ENCODE peak calls at places on chromosomes 11 and 22, in four cellular contexts. One of them, this sample, is unnamed.

GRCh38 chr22:20239063-20239950 is 28.8 kb downstream of the RTN4R start:
- DNase-seq in IMR-90: peak; percentile 17
- DNase-seq in HCT116: no peak
- DNase-seq in adrenal gland: no peak
- DNase-seq in this sample: no peak

GRCh38 chr11:77207618-77208313 is 79.7 kb downstream of the MYO7A start:
- DNase-seq in IMR-90: no peak
- DNase-seq in HCT116: no peak
- DNase-seq in adrenal gland: peak; percentile 18
- DNase-seq in this sample: peak; percentile 46

GRCh38 chr11:2550606-2550970 is 105.8 kb downstream of the KCNQ1 start:
- DNase-seq in IMR-90: no peak
- DNase-seq in HCT116: no peak
- DNase-seq in adrenal gland: peak; percentile 9
- DNase-seq in this sample: peak; percentile 35

GRCh38 chr11:108766596-108767173 is 101.8 kb downstream of the DDX10 start:
- DNase-seq in IMR-90: no peak
- DNase-seq in HCT116: no peak
- DNase-seq in adrenal gland: no peak
- DNase-seq in this sample: no peak

GRCh38 chr11:15038963-15039362 is 34.4 kb upstream of the CALCB start:
- DNase-seq in IMR-90: peak; percentile 15
- DNase-seq in HCT116: peak; percentile 31
- DNase-seq in adrenal gland: no peak
- DNase-seq in this sample: no peak

GRCh38 chr11:61417670-61418069 is 12.1 kb downstream of the CPSF7 start:
- DNase-seq in IMR-90: peak; percentile 30
- DNase-seq in HCT116: no peak
- DNase-seq in adrenal gland: no peak
- DNase-seq in this sample: no peak

GRCh38 chr22:29916007-29916544 is 33.1 kb downstream of the MTMR3 start:
- DNase-seq in IMR-90: peak; percentile 40
- DNase-seq in HCT116: no peak
- DNase-seq in adrenal gland: no peak
- DNase-seq in this sample: no peak

GRCh38 chr22:22929381-22930221 is 42.0 kb downstream of the IGLL5 start:
- DNase-seq in IMR-90: no peak
- DNase-seq in HCT116: no peak
- DNase-seq in adrenal gland: no peak
- DNase-seq in this sample: no peak

GRCh38 chr22:17121235-17122195 is at the start of gene TMEM121B:
- DNase-seq in IMR-90: peak; percentile 59
- DNase-seq in HCT116: no peak
- DNase-seq in adrenal gland: peak; percentile 59
- DNase-seq in this sample: no peak

GRCh38 chr22:19903031-19903430 is 38.5 kb upstream of the COMT start:
- DNase-seq in IMR-90: no peak
- DNase-seq in HCT116: no peak
- DNase-seq in adrenal gland: no peak
- DNase-seq in this sample: no peak

DNA sequence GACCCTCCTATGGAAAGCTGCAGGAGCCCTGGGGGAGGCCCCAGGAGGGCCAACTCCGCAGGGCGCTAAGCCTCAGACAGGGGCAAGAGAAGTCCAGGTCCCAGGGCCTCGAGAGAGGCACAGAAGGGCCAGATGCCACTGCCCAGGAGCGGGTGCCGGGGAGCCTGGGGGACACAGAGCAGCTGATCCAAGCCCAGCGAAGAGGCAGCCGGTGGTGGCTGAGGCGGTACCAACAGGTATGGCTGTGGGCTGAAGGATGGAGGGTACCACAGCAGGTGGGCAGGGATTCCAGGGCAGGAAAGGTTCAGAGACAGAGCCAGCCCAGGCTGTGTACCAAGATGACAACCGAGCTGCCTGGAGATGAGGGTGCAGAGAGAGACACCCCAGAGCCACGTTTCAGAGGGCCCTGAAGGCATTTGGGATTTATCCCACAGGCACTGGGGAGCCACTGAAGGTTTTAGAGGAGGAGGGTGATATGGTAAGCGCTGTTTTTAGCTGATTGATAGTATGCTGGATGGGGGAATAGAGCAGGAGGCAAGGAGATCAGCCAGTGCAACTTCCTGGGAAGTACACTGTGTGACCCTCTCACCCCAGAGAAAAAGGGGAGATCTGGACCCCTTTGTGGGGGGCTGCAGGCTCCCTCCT is 421 bp downstream of the C11orf86 start:
- DNase-seq in IMR-90: no peak
- DNase-seq in HCT116: no peak
- DNase-seq in adrenal gland: no peak
- DNase-seq in this sample: no peak
- H3K4me1 ChIP-seq in IMR-90: peaks cover 21% of the 10 kb centered on the region
- H3K4me1 ChIP-seq in HCT116: peaks cover 43% of the 10 kb centered on the region
- H3K4me1 ChIP-seq in adrenal gland: peaks cover 8% of the 10 kb centered on the region
- H3K4me1 ChIP-seq in this sample: peaks cover 8% of the 10 kb centered on the region

DNA sequence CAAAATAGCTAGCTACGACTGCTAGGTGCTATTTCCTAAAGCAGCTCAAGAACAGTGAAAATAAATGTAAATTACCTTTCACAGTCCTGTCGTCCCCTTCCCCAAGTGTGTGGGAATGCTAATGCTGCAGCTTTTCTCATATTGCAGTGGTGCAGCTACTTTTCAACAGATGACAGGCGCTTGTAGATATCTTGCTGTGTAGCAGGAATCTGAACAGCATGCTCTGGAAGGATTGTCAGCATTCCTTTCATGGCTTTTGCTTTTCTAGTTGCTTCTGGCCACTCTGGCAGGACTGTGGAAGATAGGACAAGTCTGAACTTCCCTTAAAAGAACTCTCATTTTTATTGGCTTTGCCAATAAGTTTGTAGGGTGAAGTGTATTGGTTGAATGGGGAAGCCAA is 18.8 kb downstream of the FAR1 start:
- DNase-seq in IMR-90: no peak
- DNase-seq in HCT116: no peak
- DNase-seq in adrenal gland: no peak
- DNase-seq in this sample: no peak
- H3K4me3 ChIP-seq in IMR-90: no peak overlapping the region
- H3K4me3 ChIP-seq in HCT116: no peak overlapping the region
- H3K4me3 ChIP-seq in adrenal gland: no peak overlapping the region
- H3K4me3 ChIP-seq in this sample: no peak overlapping the region

GRCh38 chr22:36206255-36206654 is 4.6 kb upstream of the APOL4 start:
- DNase-seq in IMR-90: no peak
- DNase-seq in HCT116: no peak
- DNase-seq in adrenal gland: no peak
- DNase-seq in this sample: no peak
- H3K27ac ChIP-seq in IMR-90: no peak overlapping the region
- H3K27ac ChIP-seq in HCT116: no peak overlapping the region
- H3K27ac ChIP-seq in adrenal gland: no peak overlapping the region
- H3K27ac ChIP-seq in this sample: no peak overlapping the region

GRCh38 chr11:62671604-62672528 is at the start of the genes LBHD1 and UQCC3:
- DNase-seq in IMR-90: peak; percentile 85
- DNase-seq in HCT116: peak; percentile 79
- DNase-seq in adrenal gland: peak; percentile 82
- DNase-seq in this sample: peak; percentile 85
- H3K4me1 ChIP-seq in IMR-90: peaks cover 3% of the 10 kb centered on the region
- H3K4me1 ChIP-seq in HCT116: peaks cover 59% of the 10 kb centered on the region
- H3K4me1 ChIP-seq in adrenal gland: peaks cover 17% of the 10 kb centered on the region
- H3K4me1 ChIP-seq in this sample: peaks cover 49% of the 10 kb centered on the region

GRCh38 chr11:118301600-118302195 is 2.8 kb upstream of the CD3E start:
- DNase-seq in IMR-90: no peak
- DNase-seq in HCT116: no peak
- DNase-seq in adrenal gland: no peak
- DNase-seq in this sample: no peak

GRCh38 chr11:118305726-118306125 is 1.2 kb downstream of the CD3E start:
- DNase-seq in IMR-90: no peak
- DNase-seq in HCT116: no peak
- DNase-seq in adrenal gland: no peak
- DNase-seq in this sample: no peak

GRCh38 chr11:118306556-118306955 is 2.0 kb downstream of the CD3E start:
- DNase-seq in IMR-90: no peak
- DNase-seq in HCT116: no peak
- DNase-seq in adrenal gland: no peak
- DNase-seq in this sample: no peak

GRCh38 chr11:118304809-118305248 is 299 bp downstream of the CD3E start:
- DNase-seq in IMR-90: no peak
- DNase-seq in HCT116: no peak
- DNase-seq in adrenal gland: no peak
- DNase-seq in this sample: no peak

DNA sequence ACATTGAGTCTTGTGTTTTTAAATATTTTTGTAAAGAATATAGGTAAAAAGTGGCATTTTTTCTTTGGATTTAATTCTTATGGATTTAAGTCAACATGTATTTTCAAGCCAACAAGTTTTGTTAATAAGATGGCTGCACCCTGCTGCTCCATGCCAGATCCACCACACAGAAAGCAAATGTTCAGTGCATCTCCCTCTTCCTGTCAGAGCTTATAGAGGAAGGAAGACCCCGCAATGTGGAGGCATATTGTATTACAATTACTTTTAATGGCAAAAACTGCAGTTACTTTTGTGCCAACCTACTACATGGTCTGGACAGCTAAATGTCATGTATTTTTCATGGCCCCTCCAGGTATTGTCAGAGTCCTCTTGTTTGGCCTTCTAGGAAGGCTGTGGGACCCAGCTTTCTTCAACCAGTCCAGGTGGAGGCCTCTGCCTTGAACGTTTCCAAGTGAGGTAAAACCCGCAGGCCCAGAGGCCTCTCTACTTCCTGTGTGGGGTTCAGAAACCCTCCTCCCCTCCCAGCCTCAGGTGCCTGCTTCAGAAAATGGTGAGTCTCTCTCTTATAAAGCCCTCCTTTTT is at the start of gene CD3E:
- DNase-seq in IMR-90: no peak
- DNase-seq in HCT116: no peak
- DNase-seq in adrenal gland: no peak
- DNase-seq in this sample: no peak
- H3K4me3 ChIP-seq in IMR-90: no peak within 1 kb of the TSS
- H3K4me3 ChIP-seq in HCT116: no peak within 1 kb of the TSS
- H3K4me3 ChIP-seq in adrenal gland: no peak within 1 kb of the TSS
- H3K4me3 ChIP-seq in this sample: no peak within 1 kb of the TSS

DNA sequence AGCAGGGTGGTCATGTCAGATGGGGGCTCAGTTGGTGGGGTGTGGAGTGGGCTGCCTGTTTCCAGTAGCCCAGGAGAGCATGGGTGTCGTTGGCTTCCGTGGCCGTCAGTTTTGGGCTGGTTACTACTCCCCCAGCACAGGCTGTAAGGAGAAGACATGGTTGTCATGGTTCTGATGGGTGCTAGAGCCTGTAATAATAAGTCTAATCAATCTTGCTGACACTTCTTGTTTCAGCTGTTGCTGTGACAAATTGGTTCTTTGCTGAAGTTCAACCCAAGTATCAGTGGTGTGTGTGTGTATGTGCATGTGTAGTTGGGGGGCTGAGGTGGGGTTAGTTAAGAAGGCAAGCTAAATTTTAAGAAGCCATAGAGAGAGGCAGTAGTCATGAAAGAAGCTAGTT is 61.3 kb upstream of the DBX1 start:
- DNase-seq in IMR-90: no peak
- DNase-seq in HCT116: no peak
- DNase-seq in adrenal gland: no peak
- DNase-seq in this sample: no peak
- H3K27ac ChIP-seq in IMR-90: no peak overlapping the region
- H3K27ac ChIP-seq in HCT116: no peak overlapping the region
- H3K27ac ChIP-seq in adrenal gland: no peak overlapping the region
- H3K27ac ChIP-seq in this sample: no peak overlapping the region

GRCh38 chr22:48093981-48094380 is 1331.5 kb downstream of the TBC1D22A start:
- DNase-seq in IMR-90: no peak
- DNase-seq in HCT116: no peak
- DNase-seq in adrenal gland: no peak
- DNase-seq in this sample: peak; percentile 68
- H3K4me1 ChIP-seq in IMR-90: no peaks in the 10 kb centered on the region
- H3K4me1 ChIP-seq in HCT116: peaks cover 9% of the 10 kb centered on the region
- H3K4me1 ChIP-seq in adrenal gland: peaks cover 16% of the 10 kb centered on the region
- H3K4me1 ChIP-seq in this sample: peaks cover 18% of the 10 kb centered on the region